ENCODE peak calls at places on chromosomes 6 and 20, in five cellular contexts. X is spleen; E is anterior cingulate cortex; T is activated naive CD4-positive, alpha-beta T cell treated with Interleukin-2 at 50 U/mL for 16 hours; F is GM03348. R is an unnamed sample.

GRCh38 chr6:138245751-138246150 is 27.5 kb upstream of the PBOV1 start:
- DNase-seq in F (no peak), E (no peak), X (no peak), T (no peak), R (no peak)

GRCh38 chr6:148972481-148972880 is 225.7 kb downstream of the UST start:
- DNase-seq in F (no peak), X (peak; percentile 93), E (no peak), T (peak; percentile 45), R (no peak)

GRCh38 chr6:10190042-10190441 is 224.8 kb downstream of the TFAP2A start:
- DNase-seq in E (no peak), X (no peak), F (no peak), T (no peak), R (no peak)

GRCh38 chr6:54525731-54526130 is 217.5 kb downstream of the TINAG start:
- DNase-seq in X (no peak), T (no peak), F (no peak), E (no peak), R (no peak)

GRCh38 chr6:9537381-9537780 is 877.5 kb downstream of the TFAP2A start:
- DNase-seq in E (no peak), X (no peak), T (no peak), F (peak; percentile 35), R (no peak)

GRCh38 chr6:105272783-105273182 is 93.0 kb upstream of the POPDC3 start:
- DNase-seq in E (no peak), T (no peak), F (peak; percentile 12), X (no peak), R (peak; percentile 20)

GRCh38 chr6:96947055-96947454 is 22.5 kb downstream of the KLHL32 start:
- DNase-seq in X (no peak), E (no peak), T (no peak), F (no peak), R (no peak)

GRCh38 chr20:48767269-48767960 is 60.4 kb downstream of the PREX1 start:
- DNase-seq in X (no peak), T (peak; percentile 41), F (no peak), E (no peak), R (no peak)

GRCh38 chr6:11607381-11607780 is 69.8 kb downstream of the TMEM170B start:
- DNase-seq in E (no peak), T (no peak), X (no peak), F (no peak), R (no peak)

GRCh38 chr20:44657875-44658274 is 6.4 kb upstream of the ADA start:
- DNase-seq in F (no peak), X (no peak), T (no peak), E (no peak), R (no peak)